ENCODE peak calls at places on chromosomes 7 and 10, in seven cellular contexts. Q is activated naive CD8-positive, alpha-beta T cell treated with anti-CD3 and anti-CD28 coated beads for 36 hours; F is nucleus accumbens; U is activated CD8-positive, alpha-beta memory T cell treated with anti-CD3 and anti-CD28 coated beads, Interleukin-2, amount 10 ng/mL, durations not matched to agents 7 days and 5 days; M is activated CD4-positive, CD25-positive, alpha-beta regulatory T cell treated with anti-CD3 and anti-CD28 coated beads, Interleukin-2, amount 50 U/mL, for 72 hours; I is NCI-H1694; P is HTR-8/SVneo. G is an unnamed sample.

GRCh38 chr7:22821702-22822485 is 755 bp downstream of the TOMM7 start:
- DNase-seq in I (no peak), U (no peak), F (no peak), M (no peak), P (no peak), Q (peak; percentile 8), G (no peak)

GRCh38 chr7:120842131-120842621 is 15.8 kb downstream of the TSPAN12 start:
- DNase-seq in Q (no peak), M (no peak), I (peak; percentile 35), P (no peak), F (no peak), U (no peak), G (no peak)

GRCh38 chr7:23220690-23221305 is 25.8 kb upstream of the GPNMB start:
- DNase-seq in I (no peak), Q (no peak), M (no peak), P (no peak), F (no peak), U (no peak), G (no peak)

GRCh38 chr7:141663081-141663510 is 38.9 kb downstream of the DENND11 start:
- DNase-seq in Q (no peak), M (no peak), F (no peak), P (no peak), I (no peak), U (no peak), G (no peak)

GRCh38 chr10:120990831-120991230 is 139.7 kb downstream of the WDR11 start:
- DNase-seq in P (no peak), Q (no peak), F (no peak), I (no peak), U (no peak), M (no peak), G (no peak)

GRCh38 chr7:70698219-70698832 is 433.6 kb upstream of the GALNT17 start:
- DNase-seq in I (peak; percentile 79), Q (no peak), P (no peak), U (no peak), F (no peak), M (no peak), G (peak; percentile 81)

GRCh38 chr7:98922392-98923107 is 44.2 kb downstream of the TRRAP start:
- DNase-seq in U (no peak), F (no peak), I (no peak), M (no peak), Q (no peak), P (no peak), G (no peak)

GRCh38 chr10:132929953-132930640 is 12.3 kb downstream of the CFAP46 start:
- DNase-seq in I (no peak), F (no peak), P (no peak), U (no peak), M (no peak), Q (no peak), G (no peak)

GRCh38 chr7:45920543-45921380 is at the start of gene IGFBP3:
- DNase-seq in U (peak; percentile 50), Q (peak; percentile 44), I (no peak), P (peak; percentile 48), M (no peak), F (no peak), G (peak; percentile 24)

GRCh38 chr7:45328397-45329080 is 170.9 kb downstream of the RAMP3 start:
- DNase-seq in P (no peak), U (no peak), M (no peak), Q (no peak), F (no peak), I (no peak), G (no peak)

GRCh38 chr10:67912330-67912946 is 28.0 kb downstream of the SIRT1 start:
- DNase-seq in U (no peak), F (no peak), P (no peak), I (no peak), M (no peak), Q (no peak), G (no peak)

GRCh38 chr7:120421151-120421651 is 148.2 kb downstream of the KCND2 start:
- DNase-seq in F (no peak), M (no peak), P (no peak), I (no peak), U (no peak), Q (no peak), G (no peak)

GRCh38 chr10:125127986-125128385 is 32.4 kb downstream of the CTBP2 start:
- DNase-seq in U (no peak), F (no peak), I (no peak), P (no peak), M (no peak), Q (no peak), G (no peak)

GRCh38 chr7:104956753-104957450 is 57.1 kb upstream of the KMT2E start:
- DNase-seq in F (no peak), M (no peak), I (no peak), P (no peak), U (peak; percentile 83), Q (peak; percentile 19), G (no peak)

GRCh38 chr7:30934225-30934624 is 22.6 kb downstream of the AQP1 start:
- DNase-seq in U (no peak), F (no peak), I (no peak), M (peak; percentile 23), P (no peak), Q (no peak), G (no peak)

GRCh38 chr10:90945496-90946070 is 24.7 kb upstream of the ANKRD1 start:
- DNase-seq in M (no peak), P (no peak), F (peak; percentile 1), I (no peak), U (no peak), Q (no peak), G (no peak)

GRCh38 chr10:6275022-6275997 is 72.6 kb downstream of the PFKFB3 start:
- DNase-seq in Q (peak; percentile 88), M (peak; percentile 77), U (peak; percentile 95), I (no peak), P (peak; percentile 93), F (peak; percentile 47), G (peak; percentile 55)

GRCh38 chr7:151758994-151759540 is 117.8 kb downstream of the PRKAG2 start:
- DNase-seq in I (no peak), Q (no peak), U (no peak), P (no peak), F (no peak), M (no peak), G (no peak)